ENCODE peak calls at places on chromosomes 6 and 20, in six cellular contexts. R is HepG2, K is GM12878, S is A549, Q is K562, F is endothelial cell of umbilical vein. W is an unnamed sample.

GRCh38 chr6:42784739-42785498 is 3.1 kb downstream of the BICRAL start:
- DNase-seq in R (no peak), K (no peak), S (no peak), Q (no peak), F (no peak), W (no peak)

GRCh38 chr6:143097224-143097795 is 36.6 kb downstream of the AIG1 start:
- DNase-seq in R (no peak), K (no peak), S (no peak), Q (no peak), F (no peak), W (no peak)

GRCh38 chr6:163501022-163501421 is 86.5 kb downstream of the QKI start:
- DNase-seq in R (no peak), K (no peak), S (no peak), Q (peak; percentile 32), F (no peak), W (no peak)

GRCh38 chr6:335572-335971 is 43.3 kb downstream of the DUSP22 start:
- DNase-seq in R (no peak), K (no peak), S (no peak), Q (no peak), F (no peak), W (no peak)

GRCh38 chr6:133306876-133307275 is 65.7 kb downstream of the EYA4 start:
- DNase-seq in R (no peak), K (no peak), S (no peak), Q (no peak), F (no peak), W (no peak)

GRCh38 chr20:33291830-33292355 is 8.9 kb downstream of the BPIFB1 start:
- DNase-seq in R (peak; percentile 59), K (no peak), S (peak; percentile 40), Q (peak; percentile 83), F (peak; percentile 26), W (peak; percentile 52)

GRCh38 chr20:41141153-41141815 is 3.9 kb downstream of the PLCG1 start:
- DNase-seq in R (peak; percentile 49), K (no peak), S (no peak), Q (peak; percentile 29), F (peak; percentile 86), W (no peak)

GRCh38 chr6:158991017-158991723 is 8.8 kb downstream of the RSPH3 start:
- DNase-seq in R (no peak), K (no peak), S (no peak), Q (no peak), F (no peak), W (peak; percentile 44)

GRCh38 chr6:13916230-13916944 is 8.4 kb upstream of the RNF182 start:
- DNase-seq in R (no peak), K (no peak), S (no peak), Q (peak; percentile 42), F (no peak), W (peak; percentile 49)

GRCh38 chr6:43981363-43981990 is 145.8 kb downstream of the MRPL14 start:
- DNase-seq in R (no peak), K (no peak), S (no peak), Q (no peak), F (no peak), W (no peak)

GRCh38 chr20:36582821-36583220 is 9.4 kb downstream of the TGIF2 start:
- DNase-seq in R (no peak), K (no peak), S (no peak), Q (no peak), F (no peak), W (no peak)

GRCh38 chr20:9172908-9173307 is 104.0 kb downstream of the PLCB4 start:
- DNase-seq in R (no peak), K (no peak), S (peak; percentile 34), Q (no peak), F (no peak), W (no peak)

GRCh38 chr6:20455175-20456075 is 53.7 kb downstream of the E2F3 start:
- DNase-seq in R (no peak), K (no peak), S (no peak), Q (no peak), F (peak; percentile 79), W (no peak)

GRCh38 chr6:95240514-95240913 is 336.8 kb upstream of the MANEA start:
- DNase-seq in R (no peak), K (no peak), S (no peak), Q (no peak), F (no peak), W (no peak)

GRCh38 chr20:12883507-12883885 is 125.3 kb upstream of the SPTLC3 start:
- DNase-seq in R (no peak), K (no peak), S (no peak), Q (no peak), F (no peak), W (no peak)

GRCh38 chr6:101348816-101349215 is 44.7 kb upstream of the GRIK2 start:
- DNase-seq in R (no peak), K (no peak), S (no peak), Q (no peak), F (no peak), W (no peak)

GRCh38 chr6:154705471-154706113 is 27.6 kb upstream of the SCAF8 start:
- DNase-seq in R (no peak), K (no peak), S (no peak), Q (no peak), F (no peak), W (peak; percentile 31)

GRCh38 chr20:49786671-49787370 is 25.8 kb upstream of the SLC9A8 start:
- DNase-seq in R (no peak), K (no peak), S (peak; percentile 44), Q (no peak), F (peak; percentile 42), W (peak; percentile 45)

GRCh38 chr20:10474606-10475184 is 39.6 kb downstream of the SLX4IP start:
- DNase-seq in R (no peak), K (no peak), S (no peak), Q (no peak), F (no peak), W (peak; percentile 87)
- TF ChIP-seq MAX in R (no peak), K (no peak), S (no peak), Q (no peak), F (no peak), W (no peak)

GRCh38 chr20:58721951-58722371 is 29.4 kb downstream of the NPEPL1 start:
- DNase-seq in R (no peak), K (no peak), S (no peak), Q (no peak), F (no peak), W (peak; percentile 0)

GRCh38 chr20:58722877-58723627 is 30.5 kb downstream of the NPEPL1 start:
- DNase-seq in R (no peak), K (no peak), S (no peak), Q (no peak), F (no peak), W (no peak)

GRCh38 chr20:58720890-58721289 is 28.3 kb downstream of the NPEPL1 start:
- DNase-seq in R (no peak), K (no peak), S (no peak), Q (no peak), F (no peak), W (no peak)

GRCh38 chr20:58723628-58723984 is 31.0 kb downstream of the NPEPL1 start:
- DNase-seq in R (no peak), K (no peak), S (no peak), Q (no peak), F (no peak), W (peak; percentile 0)

DNA sequence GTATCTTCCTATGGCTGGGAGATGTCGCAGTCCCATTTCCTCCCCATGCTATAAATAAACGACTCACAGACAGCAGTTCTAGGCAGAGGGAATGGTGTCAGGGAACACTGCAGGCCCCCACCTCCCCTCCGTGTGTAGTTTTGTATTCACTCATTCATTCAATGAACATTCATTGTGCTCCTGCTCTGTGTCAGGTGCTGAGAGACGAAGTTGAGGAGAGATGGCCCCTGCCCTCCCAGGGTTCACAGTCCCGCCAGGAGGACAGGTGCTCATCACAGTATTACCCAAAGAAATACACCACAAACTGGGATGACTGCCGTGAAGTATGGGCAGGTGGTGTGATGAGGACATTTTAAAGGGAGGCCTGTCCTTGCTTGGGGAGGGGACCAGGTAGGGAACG is 29.8 kb downstream of the NPEPL1 start:
- DNase-seq in R (no peak), K (no peak), S (no peak), Q (no peak), F (no peak), W (no peak)
- TF ChIP-seq MYC in R (no peak), K (no peak), S (no peak), Q (no peak), F (no peak), W (no peak)

GRCh38 chr6:106398621-106399020 is 38.1 kb downstream of the CRYBG1 start:
- DNase-seq in R (no peak), K (no peak), S (no peak), Q (no peak), F (no peak), W (no peak)
- TF ChIP-seq MAX in R (no peak), K (no peak), S (no peak), Q (no peak), F (no peak), W (no peak)

GRCh38 chr20:34639755-34640222 is 37.1 kb downstream of the PIGU start:
- DNase-seq in R (peak; percentile 58), K (no peak), S (no peak), Q (no peak), F (peak; percentile 9), W (no peak)
- TF ChIP-seq MYC in R (no peak), K (no peak), S (no peak), Q (no peak), F (no peak), W (no peak)

GRCh38 chr20:4021905-4022304 is 6.5 kb upstream of the RNF24 start:
- DNase-seq in R (no peak), K (no peak), S (no peak), Q (no peak), F (no peak), W (no peak)
- TF ChIP-seq MAX in R (no peak), K (no peak), S (no peak), Q (no peak), F (no peak), W (no peak)

W was measured in NB4.